ENCODE peak calls at places on chromosomes 6 and 20, in four cellular contexts. One of them, this sample, is unnamed.

GRCh38 chr6:139271056-139271455 is 20.7 kb downstream of the TXLNB start:
- DNase-seq in K562: no peak
- DNase-seq in GM12878: no peak
- DNase-seq in IMR-90: peak; percentile 77
- DNase-seq in this sample: peak; percentile 9

GRCh38 chr6:4344317-4344899 is 209.0 kb upstream of the ECI2 start:
- DNase-seq in GM12878: no peak
- DNase-seq in K562: no peak
- DNase-seq in IMR-90: no peak
- DNase-seq in this sample: no peak

GRCh38 chr20:25250508-25250907 is 2.6 kb downstream of the PYGB start:
- DNase-seq in K562: no peak
- DNase-seq in GM12878: no peak
- DNase-seq in IMR-90: peak; percentile 18
- DNase-seq in this sample: no peak

GRCh38 chr6:118980063-118980462 is 45.1 kb upstream of the MCM9 start:
- DNase-seq in IMR-90: peak; percentile 31
- DNase-seq in GM12878: no peak
- DNase-seq in K562: no peak
- DNase-seq in this sample: peak; percentile 1

GRCh38 chr6:5081955-5082354 is 3.2 kb upstream of the PPP1R3G start:
- DNase-seq in IMR-90: peak; percentile 31
- DNase-seq in GM12878: no peak
- DNase-seq in K562: no peak
- DNase-seq in this sample: no peak

GRCh38 chr6:146028835-146029572 is at the start of gene GRM1:
- DNase-seq in GM12878: no peak
- DNase-seq in IMR-90: no peak
- DNase-seq in K562: no peak
- DNase-seq in this sample: no peak

GRCh38 chr6:96931198-96931597 is 6.7 kb downstream of the KLHL32 start:
- DNase-seq in K562: no peak
- DNase-seq in GM12878: no peak
- DNase-seq in IMR-90: no peak
- DNase-seq in this sample: no peak

GRCh38 chr6:14804444-14805210 is 441.2 kb upstream of the JARID2 start:
- DNase-seq in GM12878: no peak
- DNase-seq in K562: no peak
- DNase-seq in IMR-90: peak; percentile 86
- DNase-seq in this sample: no peak

GRCh38 chr6:2061880-2062279 is 183.5 kb downstream of the GMDS start:
- DNase-seq in K562: no peak
- DNase-seq in IMR-90: no peak
- DNase-seq in GM12878: no peak
- DNase-seq in this sample: no peak

GRCh38 chr6:136890194-136890558 is 31.9 kb upstream of the SLC35D3 start:
- DNase-seq in GM12878: no peak
- DNase-seq in K562: no peak
- DNase-seq in IMR-90: no peak
- DNase-seq in this sample: no peak

GRCh38 chr6:52317841-52318581 is 33.5 kb upstream of the MCM3 start:
- DNase-seq in GM12878: peak; percentile 62
- DNase-seq in IMR-90: peak; percentile 61
- DNase-seq in K562: no peak
- DNase-seq in this sample: peak; percentile 13

GRCh38 chr6:44480097-44480539 is 92.6 kb downstream of the CDC5L start:
- DNase-seq in IMR-90: no peak
- DNase-seq in K562: no peak
- DNase-seq in GM12878: no peak
- DNase-seq in this sample: no peak

GRCh38 chr6:108779521-108779920 is 68.7 kb upstream of the ARMC2 start:
- DNase-seq in IMR-90: no peak
- DNase-seq in GM12878: no peak
- DNase-seq in K562: no peak
- DNase-seq in this sample: no peak

GRCh38 chr6:108782231-108783041 is 65.8 kb upstream of the ARMC2 start:
- DNase-seq in IMR-90: peak; percentile 81
- DNase-seq in K562: peak; percentile 73
- DNase-seq in GM12878: no peak
- DNase-seq in this sample: peak; percentile 80

GRCh38 chr6:108778421-108779186 is 69.6 kb upstream of the ARMC2 start:
- DNase-seq in K562: no peak
- DNase-seq in IMR-90: no peak
- DNase-seq in GM12878: no peak
- DNase-seq in this sample: no peak

GRCh38 chr6:108780784-108781183 is 67.4 kb upstream of the ARMC2 start:
- DNase-seq in IMR-90: no peak
- DNase-seq in K562: no peak
- DNase-seq in GM12878: no peak
- DNase-seq in this sample: no peak

GRCh38 chr6:108781419-108782110 is 66.7 kb upstream of the ARMC2 start:
- DNase-seq in IMR-90: peak; percentile 12
- DNase-seq in K562: no peak
- DNase-seq in GM12878: no peak
- DNase-seq in this sample: no peak
- TF ChIP-seq BHLHE40 in IMR-90: no peak
- TF ChIP-seq BHLHE40 in K562: no peak
- TF ChIP-seq BHLHE40 in GM12878: no peak
- TF ChIP-seq BHLHE40 in this sample: no peak

GRCh38 chr6:54266400-54266923 is 41.8 kb upstream of the TINAG start:
- DNase-seq in GM12878: no peak
- DNase-seq in IMR-90: no peak
- DNase-seq in K562: no peak
- DNase-seq in this sample: no peak
- TF ChIP-seq CTCF in GM12878: no peak
- TF ChIP-seq CTCF in IMR-90: no peak
- TF ChIP-seq CTCF in K562: no peak
- TF ChIP-seq CTCF in this sample: no peak

GRCh38 chr6:34904990-34905613 is 16.0 kb downstream of the ANKS1A start:
- DNase-seq in K562: no peak
- DNase-seq in GM12878: no peak
- DNase-seq in IMR-90: no peak
- DNase-seq in this sample: no peak

GRCh38 chr6:34909484-34909883 is 20.4 kb downstream of the ANKS1A start:
- DNase-seq in IMR-90: no peak
- DNase-seq in GM12878: no peak
- DNase-seq in K562: no peak
- DNase-seq in this sample: no peak

GRCh38 chr6:34912715-34913464 is 23.8 kb downstream of the ANKS1A start:
- DNase-seq in GM12878: peak; percentile 53
- DNase-seq in K562: no peak
- DNase-seq in IMR-90: peak; percentile 89
- DNase-seq in this sample: no peak

GRCh38 chr6:34911822-34912221 is 22.8 kb downstream of the ANKS1A start:
- DNase-seq in K562: no peak
- DNase-seq in IMR-90: no peak
- DNase-seq in GM12878: no peak
- DNase-seq in this sample: no peak

GRCh38 chr6:34908194-34908593 is 19.1 kb downstream of the ANKS1A start:
- DNase-seq in GM12878: no peak
- DNase-seq in K562: no peak
- DNase-seq in IMR-90: no peak
- DNase-seq in this sample: no peak
- TF ChIP-seq RCOR1 in GM12878: no peak
- TF ChIP-seq RCOR1 in K562: no peak
- TF ChIP-seq RCOR1 in IMR-90: no peak
- TF ChIP-seq RCOR1 in this sample: no peak

GRCh38 chr6:21349834-21350233 is 243.7 kb upstream of the SOX4 start:
- DNase-seq in GM12878: no peak
- DNase-seq in IMR-90: no peak
- DNase-seq in K562: no peak
- DNase-seq in this sample: no peak

GRCh38 chr6:21352131-21352530 is 241.4 kb upstream of the SOX4 start:
- DNase-seq in K562: no peak
- DNase-seq in IMR-90: no peak
- DNase-seq in GM12878: no peak
- DNase-seq in this sample: no peak

GRCh38 chr6:21350917-21351316 is 242.6 kb upstream of the SOX4 start:
- DNase-seq in K562: no peak
- DNase-seq in GM12878: no peak
- DNase-seq in IMR-90: no peak
- DNase-seq in this sample: no peak

DNA sequence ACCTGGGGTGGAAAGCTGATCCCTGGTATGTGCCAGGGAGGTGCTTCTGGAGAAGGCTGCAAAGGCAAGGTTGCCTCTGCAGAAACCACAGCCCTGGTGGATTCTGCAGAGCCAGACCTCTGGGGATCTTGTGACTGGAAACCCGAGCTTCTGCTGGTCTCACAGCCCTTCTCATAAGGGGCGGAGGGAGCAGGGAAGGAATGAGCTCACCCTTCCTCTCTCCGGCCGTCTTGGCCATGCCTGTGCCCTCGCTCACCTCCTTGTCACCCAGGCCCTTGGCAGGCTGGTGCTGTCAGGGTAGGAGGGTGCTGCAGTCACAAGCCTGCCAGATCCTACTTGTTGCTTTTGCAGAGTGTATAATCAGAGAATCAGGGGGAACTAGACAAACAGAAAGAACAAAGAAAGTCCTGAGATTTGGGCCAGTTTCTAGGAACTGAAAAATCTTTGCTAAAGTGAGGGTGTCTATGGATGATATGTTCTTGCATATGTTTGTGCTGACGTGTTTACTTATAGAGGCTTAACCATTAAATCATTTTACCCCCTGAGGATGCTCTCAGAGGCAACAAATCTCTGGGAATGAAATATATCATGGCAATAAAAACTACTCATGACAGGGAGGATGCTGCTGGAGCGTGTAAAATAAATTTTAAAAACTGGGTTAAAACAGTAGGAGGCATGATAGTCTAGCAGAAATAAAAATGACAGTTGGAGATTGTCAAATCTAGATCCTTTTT is 244.9 kb upstream of the SOX4 start:
- DNase-seq in K562: no peak
- DNase-seq in IMR-90: peak; percentile 61
- DNase-seq in GM12878: no peak
- DNase-seq in this sample: no peak
- TF ChIP-seq BHLHE40 in K562: no peak
- TF ChIP-seq BHLHE40 in IMR-90: no peak
- TF ChIP-seq BHLHE40 in GM12878: no peak
- TF ChIP-seq BHLHE40 in this sample: no peak

GRCh38 chr6:36430351-36430750 is 12.3 kb downstream of the PXT1 start:
- DNase-seq in IMR-90: peak; percentile 67
- DNase-seq in GM12878: no peak
- DNase-seq in K562: no peak
- DNase-seq in this sample: no peak
- TF ChIP-seq CTCF in IMR-90: no peak
- TF ChIP-seq CTCF in GM12878: no peak
- TF ChIP-seq CTCF in K562: no peak
- TF ChIP-seq CTCF in this sample: no peak